ENCODE peak calls at places on chromosomes 12 and 14, in six cellular contexts. R is K562, I is SK-N-SH, P is HepG2, T is IMR-90, J is GM12878. B is an unnamed sample.

GRCh38 chr12:29350080-29350479 is 30.9 kb downstream of the ERGIC2 start:
- DNase-seq in R (no peak), I (peak), P (peak), T (peak), J (no peak), B (no peak)

GRCh38 chr14:55586411-55586810 is 6.4 kb downstream of the KTN1 start:
- DNase-seq in R (no peak), I (no peak), P (no peak), T (peak), J (no peak), B (no peak)

GRCh38 chr14:103290961-103291360 is 43.1 kb upstream of the EIF5 start:
- DNase-seq in R (no peak), I (no peak), P (no peak), T (no peak), J (no peak), B (no peak)

GRCh38 chr12:67080637-67081036 is 188.5 kb upstream of the CAND1 start:
- DNase-seq in R (no peak), I (no peak), P (no peak), T (no peak), J (no peak), B (no peak)

GRCh38 chr14:39555749-39556148 is 123.5 kb upstream of the FBXO33 start:
- DNase-seq in R (no peak), I (no peak), P (no peak), T (no peak), J (no peak), B (no peak)

GRCh38 chr12:64187370-64187769 is 34.7 kb downstream of the KICS2 start:
- DNase-seq in R (no peak), I (no peak), P (no peak), T (peak), J (no peak), B (no peak)

GRCh38 chr12:46752396-46752795 is 73.4 kb downstream of the SLC38A4 start:
- DNase-seq in R (no peak), I (no peak), P (peak), T (peak), J (no peak), B (no peak)

GRCh38 chr12:27610380-27610779 is 85.9 kb upstream of the REP15 start:
- DNase-seq in R (no peak), I (no peak), P (no peak), T (peak), J (no peak), B (peak)

GRCh38 chr14:93035585-93035916 is 80.2 kb downstream of the ITPK1 start:
- DNase-seq in R (no peak), I (no peak), P (no peak), T (no peak), J (no peak), B (no peak)

GRCh38 chr14:49920935-49921334 is 28.1 kb downstream of the ARF6 start:
- DNase-seq in R (no peak), I (no peak), P (no peak), T (no peak), J (no peak), B (no peak)

GRCh38 chr14:90405755-90406154 is 8.9 kb downstream of the CALM1 start:
- DNase-seq in R (no peak), I (no peak), P (no peak), T (no peak), J (no peak), B (no peak)

GRCh38 chr12:132597333-132598283 is 12.8 kb downstream of the LRCOL1 start:
- DNase-seq in R (peak), I (no peak), P (no peak), T (peak), J (no peak), B (peak)

GRCh38 chr12:52254180-52254964 is 20.1 kb upstream of the KRT86 start:
- DNase-seq in R (no peak), I (no peak), P (no peak), T (no peak), J (no peak), B (peak)

GRCh38 chr12:107395817-107396216 is 289.8 kb upstream of the PWP1 start:
- DNase-seq in R (no peak), I (no peak), P (no peak), T (no peak), J (no peak), B (no peak)

GRCh38 chr14:51432302-51432948 is 192.4 kb downstream of the TMX1 start:
- DNase-seq in R (no peak), I (peak), P (no peak), T (no peak), J (no peak), B (no peak)

GRCh38 chr14:37931998-37932397 is 275.7 kb upstream of the SSTR1 start:
- DNase-seq in R (no peak), I (no peak), P (no peak), T (no peak), J (no peak), B (no peak)

GRCh38 chr12:43113153-43113552 is 438.9 kb downstream of the ADAMTS20 start:
- DNase-seq in R (no peak), I (peak), P (no peak), T (no peak), J (no peak), B (no peak)

GRCh38 chr12:66627270-66627987 is 51.4 kb downstream of the GRIP1 start:
- DNase-seq in R (no peak), I (no peak), P (no peak), T (no peak), J (no peak), B (no peak)

GRCh38 chr12:14910090-14910915 is 24.6 kb upstream of the MGP start:
- DNase-seq in R (no peak), I (no peak), P (no peak), T (peak), J (no peak), B (no peak)

GRCh38 chr14:105646175-105646574 is 119.8 kb downstream of the TMEM121 start:
- DNase-seq in R (no peak), I (no peak), P (no peak), T (no peak), J (no peak), B (no peak)

GRCh38 chr12:28032811-28033537 is 60.4 kb upstream of the PTHLH start:
- DNase-seq in R (no peak), I (no peak), P (no peak), T (peak), J (no peak), B (no peak)

GRCh38 chr12:121825041-121825523 is 21.3 kb downstream of the SETD1B start:
- DNase-seq in R (no peak), I (no peak), P (no peak), T (no peak), J (no peak), B (no peak)

GRCh38 chr12:121823101-121823726 is 19.4 kb downstream of the SETD1B start:
- DNase-seq in R (no peak), I (peak), P (no peak), T (no peak), J (no peak), B (no peak)

GRCh38 chr12:121820056-121820455 is 16.2 kb downstream of the SETD1B start:
- DNase-seq in R (no peak), I (no peak), P (no peak), T (no peak), J (no peak), B (no peak)

GRCh38 chr12:121823727-121824115 is 19.9 kb downstream of the SETD1B start:
- DNase-seq in R (no peak), I (no peak), P (no peak), T (no peak), J (no peak), B (no peak)

DNA sequence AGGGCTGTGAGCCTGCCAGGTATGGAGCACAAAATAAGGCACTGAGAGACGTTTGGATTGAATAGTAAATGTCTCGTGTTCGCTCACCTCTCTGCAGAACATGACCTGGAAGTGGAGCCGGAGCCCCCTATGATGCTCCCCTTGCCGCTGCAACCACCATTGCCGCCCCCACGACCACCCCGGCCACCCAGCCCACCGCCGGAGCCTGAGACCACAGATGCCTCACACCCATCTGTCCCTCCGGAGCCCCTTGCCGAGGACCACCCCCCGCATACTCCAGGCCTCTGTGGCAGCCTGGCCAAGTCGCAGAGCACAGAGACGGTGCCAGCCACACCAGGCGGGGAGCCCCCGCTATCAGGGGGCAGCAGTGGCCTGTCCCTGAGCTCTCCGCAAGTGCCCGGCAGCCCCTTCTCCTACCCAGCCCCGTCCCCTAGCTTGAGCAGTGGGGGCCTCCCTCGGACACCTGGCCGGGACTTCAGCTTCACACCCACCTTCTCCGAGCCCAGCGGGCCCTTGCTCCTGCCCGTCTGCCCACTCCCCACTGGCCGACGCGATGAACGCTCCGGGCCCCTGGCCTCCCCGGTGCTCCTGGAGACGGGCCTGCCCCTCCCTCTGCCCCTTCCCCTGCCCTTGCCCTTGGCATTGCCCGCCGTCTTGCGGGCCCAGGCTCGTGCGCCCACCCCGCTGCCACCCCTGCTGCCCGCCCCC is 18.7 kb downstream of the SETD1B start:
- DNase-seq in R (no peak), I (no peak), P (no peak), T (no peak), J (no peak), B (no peak)
- TF ChIP-seq SMC3 in R (no peak), I (no peak), P (no peak), T (no peak), J (no peak), B (no peak)

DNA sequence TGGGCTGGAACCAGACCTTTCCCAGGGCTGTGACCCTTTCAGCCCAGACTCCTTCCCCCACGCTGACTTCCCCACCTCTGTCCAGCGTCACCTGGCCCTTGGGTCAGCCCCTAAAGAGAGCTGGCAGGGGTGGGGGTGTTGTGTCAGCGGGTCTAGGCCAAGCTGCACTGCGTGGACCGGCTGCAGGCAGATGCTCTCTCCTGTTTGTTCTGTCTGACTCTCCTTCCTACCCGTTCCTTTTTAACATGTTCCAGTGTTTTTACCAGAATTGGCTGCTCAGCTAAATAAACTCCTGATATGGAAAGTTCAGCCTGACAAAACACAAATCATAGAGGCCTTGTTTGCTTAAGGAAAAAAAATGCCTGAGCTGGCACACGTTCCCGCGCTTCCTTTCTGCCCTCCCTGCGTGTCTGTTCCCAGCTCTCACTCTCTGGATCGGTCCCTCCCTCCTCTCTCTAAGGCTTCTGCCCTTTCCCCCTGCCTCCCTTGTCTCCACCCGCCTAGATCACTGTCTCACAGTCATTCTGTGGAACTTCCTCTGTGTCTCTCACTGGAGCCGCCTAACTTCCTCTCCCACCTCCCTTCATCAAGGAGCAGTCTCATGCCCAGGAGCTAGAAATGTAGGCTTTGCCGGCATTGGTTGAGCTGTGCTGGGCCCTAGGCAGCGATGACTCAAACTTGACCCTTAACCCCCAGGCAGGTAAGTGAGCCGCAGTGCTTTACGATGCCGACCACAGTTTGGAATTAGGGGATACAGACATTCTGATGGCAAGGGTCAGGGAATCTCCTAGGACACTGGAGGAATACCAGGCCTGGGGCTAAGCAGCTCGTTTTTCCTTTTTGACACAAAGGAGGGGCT is 15.5 kb upstream of the MLXIP start:
- DNase-seq in R (peak), I (peak), P (peak), T (peak), J (no peak), B (peak)
- TF ChIP-seq SMC3 in R (no peak), I (no peak), P (no peak), T (no peak), J (no peak), B (no peak)

GRCh38 chr14:68685419-68686211 is 107.3 kb downstream of the ZFP36L1 start:
- DNase-seq in R (peak), I (no peak), P (peak), T (peak), J (peak), B (no peak)
- TF ChIP-seq SMC3 in R (no peak), I (no peak), P (no peak), T (no peak), J (peak), B (no peak)

DNA sequence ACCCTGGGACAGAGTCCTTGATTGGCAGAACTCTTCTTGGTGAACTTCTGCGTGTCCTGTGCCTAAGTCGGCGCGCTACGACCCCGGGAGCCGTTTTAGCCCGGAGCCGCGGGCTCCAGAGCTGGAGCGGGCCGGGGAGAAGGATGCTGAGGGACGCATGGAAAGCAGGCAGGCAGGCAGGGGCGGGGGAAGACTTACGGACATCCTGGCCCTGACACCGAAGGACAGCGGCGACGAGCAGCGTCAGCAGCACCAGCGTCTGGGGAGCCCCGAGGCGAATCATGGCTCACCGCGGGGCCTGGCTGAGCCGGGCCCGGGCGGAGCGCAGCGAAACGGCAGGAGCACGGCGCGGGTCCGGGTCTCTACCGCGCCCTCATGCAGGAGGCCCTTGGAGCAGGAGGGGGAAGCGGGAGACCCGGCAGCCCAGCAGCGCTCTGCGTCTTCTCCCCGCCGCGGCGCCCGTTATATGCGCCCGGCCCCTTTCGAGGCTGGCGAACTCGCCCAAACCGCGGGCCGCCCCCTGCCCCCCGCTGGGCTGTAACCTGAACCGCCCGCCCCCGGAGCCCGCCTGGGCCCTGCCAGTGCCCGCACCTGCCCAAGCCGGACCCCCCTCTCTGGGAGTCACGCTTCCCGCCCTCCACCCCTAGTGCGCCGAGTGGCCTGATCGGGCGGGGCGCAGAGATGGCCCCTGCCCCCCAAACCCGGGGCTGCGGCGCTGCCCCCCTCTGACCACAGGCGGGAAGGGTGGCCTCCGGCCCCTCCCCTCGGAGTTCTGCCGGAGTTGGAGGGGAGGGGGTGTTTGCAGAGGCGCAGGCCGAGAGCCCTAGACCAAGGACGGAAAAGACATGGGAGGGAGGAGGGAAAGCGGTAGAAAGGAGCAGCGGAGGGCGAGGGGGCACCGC is at the start of gene COL2A1:
- DNase-seq in R (no peak), I (peak), P (no peak), T (peak), J (no peak), B (peak)
- TF ChIP-seq SMC3 in R (no peak), I (no peak), P (no peak), T (no peak), J (no peak), B (no peak)

DNA sequence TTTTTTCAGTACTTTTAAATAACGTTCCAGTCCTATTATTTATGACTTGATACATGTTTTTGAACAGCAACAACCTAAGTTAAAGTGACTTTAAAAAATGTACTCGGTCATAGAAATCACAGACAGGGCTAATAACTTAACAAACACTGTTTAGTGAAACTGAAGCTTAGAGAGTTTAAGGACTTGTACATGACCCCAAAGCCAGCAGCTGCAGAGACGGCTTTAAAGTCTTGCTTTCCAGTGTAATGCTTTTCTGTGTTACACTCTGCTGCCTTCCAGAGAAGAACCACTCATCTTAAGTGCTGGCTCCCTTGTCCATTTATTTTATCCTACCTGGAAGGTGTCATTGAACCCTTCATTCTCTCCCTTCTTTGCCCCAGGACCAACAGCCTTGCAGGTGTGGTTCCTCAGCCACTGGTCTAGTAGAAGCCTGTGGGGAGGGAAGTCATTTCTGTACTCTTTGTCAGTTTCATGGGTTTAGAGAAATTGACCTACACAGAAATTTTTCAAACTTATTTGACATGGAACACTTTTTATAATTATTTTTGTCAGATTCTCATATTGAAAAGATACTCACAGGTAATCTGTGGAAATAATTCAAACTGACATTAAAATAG is 60.9 kb downstream of the NAV3 start:
- DNase-seq in R (no peak), I (no peak), P (no peak), T (no peak), J (no peak), B (no peak)
- TF ChIP-seq SMC3 in R (no peak), I (no peak), P (no peak), T (no peak), J (no peak), B (no peak)

DNA sequence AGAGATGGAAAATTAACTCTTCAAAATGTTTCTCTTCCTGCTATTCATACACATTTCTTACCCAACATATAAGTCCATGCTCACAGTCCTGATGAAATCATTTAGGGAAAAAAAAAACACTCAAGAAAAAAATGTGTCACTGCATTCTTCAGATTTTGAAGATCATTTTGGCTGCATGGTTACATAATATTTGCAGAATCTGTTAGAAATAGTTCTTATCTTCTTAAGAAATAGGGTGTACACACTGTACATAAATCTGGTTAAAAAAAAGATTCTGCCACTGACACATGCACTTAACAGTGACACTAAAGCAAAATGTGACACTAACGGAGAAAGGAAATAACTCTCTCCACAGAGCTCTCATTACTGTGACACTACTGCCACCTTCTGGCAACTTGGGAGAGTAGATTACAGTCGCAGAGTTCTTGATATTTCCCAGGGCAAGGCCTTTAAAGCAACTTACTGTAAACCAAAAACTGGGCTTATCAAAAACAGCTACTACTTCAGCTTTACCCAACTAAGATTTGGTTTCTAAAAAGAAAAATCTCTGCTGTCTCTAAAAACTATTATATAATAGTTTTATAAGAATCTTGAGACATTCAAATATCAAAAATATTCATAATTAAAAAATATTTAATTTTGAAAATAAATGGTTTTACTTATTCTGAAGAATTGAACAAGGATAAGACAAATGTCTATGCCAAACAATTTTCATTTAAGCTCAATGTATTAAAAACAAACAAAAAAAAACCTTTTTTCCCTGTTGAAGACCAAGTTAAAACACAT is 65.0 kb downstream of the SETD3 start:
- DNase-seq in R (peak), I (peak), P (peak), T (peak), J (peak), B (peak)
- TF ChIP-seq SMC3 in R (peak), I (peak), P (peak), T (peak), J (peak), B (peak)

GRCh38 chr12:121060149-121061001 is 21.3 kb upstream of the OASL start:
- DNase-seq in R (peak), I (peak), P (peak), T (peak), J (peak), B (peak)
- TF ChIP-seq SMC3 in R (peak), I (no peak), P (peak), T (no peak), J (peak), B (peak)

GRCh38 chr12:130715150-130715995 is 726 bp downstream of the RIMBP2 start:
- DNase-seq in R (no peak), I (peak), P (no peak), T (no peak), J (no peak), B (no peak)
- TF ChIP-seq SMC3 in R (no peak), I (no peak), P (no peak), T (no peak), J (no peak), B (no peak)

B was measured in A549.